ENCODE peak calls at places on chromosomes 7 and 10, in four cellular contexts. U is uterus, B is tibial nerve, S is astrocyte of the spinal cord. O is an unnamed sample.

GRCh38 chr10:95500097-95500496 is 61.1 kb downstream of the SORBS1 start:
- DNase-seq in U (no peak), B (no peak), S (no peak), O (no peak)

GRCh38 chr10:17454181-17454800 is at the start of gene ST8SIA6:
- DNase-seq in U (no peak), B (no peak), S (peak; percentile 54), O (peak; percentile 16)

GRCh38 chr10:11756766-11757315 is 14.7 kb downstream of the ECHDC3 start:
- DNase-seq in U (no peak), B (no peak), S (peak; percentile 7), O (no peak)

GRCh38 chr10:77086081-77086480 is 551.5 kb downstream of the KCNMA1 start:
- DNase-seq in U (no peak), B (no peak), S (no peak), O (no peak)

GRCh38 chr7:130912086-130912909 is 178.3 kb upstream of the KLF14 start:
- DNase-seq in U (no peak), B (no peak), S (peak; percentile 89), O (no peak)

GRCh38 chr7:38568497-38568896 is 62.7 kb downstream of the AMPH start:
- DNase-seq in U (no peak), B (no peak), S (no peak), O (no peak)

GRCh38 chr7:108442039-108442568 is 14.1 kb downstream of the NRCAM start:
- DNase-seq in U (no peak), B (no peak), S (no peak), O (peak; percentile 36)

GRCh38 chr10:95346715-95347401 is 56.1 kb upstream of the PDLIM1 start:
- DNase-seq in U (no peak), B (no peak), S (no peak), O (no peak)

GRCh38 chr10:60735244-60735643 is 43.0 kb upstream of the CDK1 start:
- DNase-seq in U (no peak), B (no peak), S (no peak), O (no peak)

GRCh38 chr7:101009629-101010028 is 10.3 kb upstream of the MUC17 start:
- DNase-seq in U (no peak), B (no peak), S (no peak), O (no peak)

GRCh38 chr10:116627386-116627933 is 6.7 kb downstream of the PNLIPRP2 start:
- DNase-seq in U (no peak), B (no peak), S (no peak), O (no peak)

GRCh38 chr10:97355571-97355975 is 21.0 kb upstream of the FRAT2 start:
- DNase-seq in U (no peak), B (no peak), S (no peak), O (no peak)

GRCh38 chr7:8151161-8151560 is 110.8 kb downstream of the ICA1 start:
- DNase-seq in U (no peak), B (no peak), S (no peak), O (no peak)

GRCh38 chr7:137879357-137880158 is 32.8 kb upstream of the DGKI start:
- DNase-seq in U (no peak), B (no peak), S (peak; percentile 63), O (peak; percentile 49)

GRCh38 chr7:135957627-135958026 is 19.5 kb downstream of the MTPN start:
- DNase-seq in U (no peak), B (no peak), S (no peak), O (no peak)

GRCh38 chr7:112010994-112011393 is 195.2 kb downstream of the DOCK4 start:
- DNase-seq in U (no peak), B (no peak), S (no peak), O (no peak)

GRCh38 chr10:114550756-114551290 is 107.3 kb downstream of the ABLIM1 start:
- DNase-seq in U (no peak), B (no peak), S (peak; percentile 55), O (no peak)

GRCh38 chr7:4613855-4614548 is 68.1 kb upstream of the FOXK1 start:
- DNase-seq in U (peak; percentile 18), B (no peak), S (peak; percentile 65), O (peak; percentile 48)

GRCh38 chr10:103594326-103594725 is 100.8 kb downstream of the NEURL1 start:
- DNase-seq in U (no peak), B (no peak), S (no peak), O (no peak)

GRCh38 chr10:97320480-97321031 is 1.5 kb downstream of the FRAT1 start:
- DNase-seq in U (no peak), B (no peak), S (no peak), O (no peak)

GRCh38 chr10:69516548-69517195 is 56.5 kb downstream of the NEUROG3 start:
- DNase-seq in U (no peak), B (no peak), S (no peak), O (no peak)

GRCh38 chr10:79069325-79070090 is 742 bp downstream of the ZMIZ1 start:
- DNase-seq in U (peak; percentile 54), B (no peak), S (peak; percentile 38), O (no peak)

GRCh38 chr10:38146579-38147333 is 52.6 kb downstream of the ZNF37A start:
- DNase-seq in U (no peak), B (no peak), S (no peak), O (no peak)

GRCh38 chr10:84026821-84027257 is 112.5 kb upstream of the GHITM start:
- DNase-seq in U (no peak), B (no peak), S (no peak), O (no peak)

GRCh38 chr10:89163265-89163995 is 43.7 kb downstream of the CH25H start:
- DNase-seq in U (peak; percentile 33), B (peak; percentile 16), S (no peak), O (no peak)

GRCh38 chr7:27155816-27156507 is 513 bp downstream of the HOXA7 start:
- DNase-seq in U (peak; percentile 54), B (no peak), S (peak; percentile 49), O (no peak)

GRCh38 chr7:43767311-43767710 is 8.8 kb downstream of the BLVRA start:
- DNase-seq in U (no peak), B (no peak), S (no peak), O (no peak)

GRCh38 chr7:150631084-150631824 is 931 bp downstream of the GIMAP6 start:
- DNase-seq in U (no peak), B (no peak), S (no peak), O (no peak)

DNA sequence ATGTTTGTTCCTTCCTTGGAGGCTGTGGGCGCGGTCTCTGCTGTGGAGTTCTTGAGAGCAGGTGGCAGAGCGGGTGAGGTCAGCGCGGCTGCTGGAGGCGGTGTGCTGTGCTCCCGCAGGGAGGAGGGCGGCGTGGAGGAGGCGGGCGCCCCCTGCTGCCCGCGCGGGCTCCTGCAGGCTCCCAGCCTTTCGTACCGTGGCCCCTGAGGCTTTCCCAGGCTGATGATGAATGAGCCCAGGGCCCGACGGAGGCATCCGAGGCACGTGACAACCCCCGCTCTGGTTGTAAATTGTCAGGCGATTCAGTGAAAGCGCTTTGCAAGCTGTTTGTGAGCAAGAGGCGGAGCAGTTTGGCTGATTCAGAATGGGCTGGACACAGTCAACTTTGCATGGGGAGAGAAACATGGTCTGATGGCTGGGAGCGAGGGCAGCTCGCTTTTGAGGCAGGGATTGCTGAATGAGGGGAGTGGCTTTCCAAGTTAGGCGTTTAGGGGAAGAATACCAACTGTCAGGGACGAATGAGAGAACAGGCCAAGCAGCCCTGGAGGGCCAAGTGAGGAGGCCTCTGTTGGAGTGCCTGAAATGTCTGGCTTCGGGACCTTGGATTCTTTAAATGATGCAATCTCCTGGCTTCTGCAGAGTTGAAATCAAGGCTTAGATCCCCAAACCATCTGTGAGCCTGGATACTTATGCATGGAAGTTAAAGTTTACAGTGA is 46.6 kb downstream of the CDHR3 start:
- DNase-seq in U (peak; percentile 87), B (peak; percentile 47), S (peak; percentile 94), O (peak; percentile 90)
- H3K4me3 ChIP-seq in U (no peak overlapping the region), B (no peak overlapping the region), S (no peak overlapping the region), O (no peak overlapping the region)

GRCh38 chr7:45073031-45073842 is 15.5 kb downstream of the NACAD start:
- DNase-seq in U (no peak), B (no peak), S (no peak), O (no peak)
- H3K4me3 ChIP-seq in U (no peak overlapping the region), B (no peak overlapping the region), S (no peak overlapping the region), O (no peak overlapping the region)

GRCh38 chr10:132250456-132251223 is 57.1 kb downstream of the STK32C start:
- DNase-seq in U (no peak), B (no peak), S (no peak), O (no peak)

GRCh38 chr10:132249824-132250375 is 57.9 kb downstream of the STK32C start:
- DNase-seq in U (no peak), B (no peak), S (no peak), O (no peak)

GRCh38 chr10:132249232-132249724 is 58.5 kb downstream of the STK32C start:
- DNase-seq in U (no peak), B (no peak), S (no peak), O (no peak)

GRCh38 chr10:132247943-132248342 is 59.8 kb downstream of the STK32C start:
- DNase-seq in U (no peak), B (no peak), S (no peak), O (no peak)

GRCh38 chr10:132248455-132249231 is 59.1 kb downstream of the STK32C start:
- DNase-seq in U (no peak), B (no peak), S (no peak), O (no peak)
- H3K4me3 ChIP-seq in U (no peak overlapping the region), B (peak overlapping the region; percentile 16), S (no peak overlapping the region), O (peak overlapping the region; percentile 24)

GRCh38 chr10:59536151-59536550 is 173.5 kb downstream of the SLC16A9 start:
- DNase-seq in U (no peak), B (no peak), S (peak; percentile 86), O (peak; percentile 53)
- H3K4me3 ChIP-seq in U (no peak overlapping the region), B (no peak overlapping the region), S (no peak overlapping the region), O (no peak overlapping the region)

DNA sequence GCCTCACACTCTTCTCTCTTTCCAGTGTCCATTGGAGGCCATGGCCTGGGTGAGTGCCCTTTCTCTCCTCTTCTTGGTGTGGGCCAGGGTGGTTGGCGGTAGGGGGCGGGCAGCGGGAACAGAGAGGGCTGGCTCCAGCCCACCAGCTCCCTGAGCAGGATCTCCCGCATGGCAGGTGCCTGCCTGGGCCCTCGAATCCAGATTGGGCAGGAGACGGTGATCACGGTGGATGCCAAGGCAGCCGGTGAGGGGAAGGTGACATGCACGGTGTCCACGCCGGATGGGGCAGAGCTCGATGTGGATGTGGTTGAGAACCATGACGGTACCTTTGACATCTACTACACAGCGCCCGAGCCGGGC is 13.5 kb upstream of the ATP6V1F start:
- DNase-seq in U (no peak), B (no peak), S (no peak), O (no peak)
- H3K4me3 ChIP-seq in U (no peak overlapping the region), B (no peak overlapping the region), S (no peak overlapping the region), O (no peak overlapping the region)

O was measured in skeletal muscle cell.